ENCODE peak calls at places on chromosome 19, in six cellular contexts. One of them, this sample, is unnamed.

GRCh38 chr19:41753936-41754529 is 1.3 kb upstream of the CEACAM6 start:
- DNase-seq in PC-9: no peak
- DNase-seq in WTC11: peak
- DNase-seq in AG04450: no peak
- DNase-seq in nephron progenitor cell: peak
- DNase-seq in CD4-positive, alpha-beta T cell: peak
- DNase-seq in this sample: peak

GRCh38 chr19:45852145-45852750 is 10.7 kb downstream of the SYMPK start:
- DNase-seq in PC-9: peak
- DNase-seq in WTC11: no peak
- DNase-seq in AG04450: no peak
- DNase-seq in nephron progenitor cell: no peak
- DNase-seq in CD4-positive, alpha-beta T cell: no peak
- DNase-seq in this sample: no peak

GRCh38 chr19:40285353-40286234 is 449 bp upstream of the AKT2 start:
- DNase-seq in PC-9: peak
- DNase-seq in WTC11: peak
- DNase-seq in AG04450: peak
- DNase-seq in nephron progenitor cell: peak
- DNase-seq in CD4-positive, alpha-beta T cell: peak
- DNase-seq in this sample: peak

GRCh38 chr19:52453324-52454094 is at the start of gene ZNF578:
- DNase-seq in PC-9: no peak
- DNase-seq in WTC11: peak
- DNase-seq in AG04450: peak
- DNase-seq in nephron progenitor cell: peak
- DNase-seq in CD4-positive, alpha-beta T cell: peak
- DNase-seq in this sample: no peak

GRCh38 chr19:21022996-21023395 is 2.5 kb downstream of the ZNF430 start:
- DNase-seq in PC-9: peak
- DNase-seq in WTC11: no peak
- DNase-seq in AG04450: no peak
- DNase-seq in nephron progenitor cell: no peak
- DNase-seq in CD4-positive, alpha-beta T cell: no peak
- DNase-seq in this sample: no peak

GRCh38 chr19:18846862-18847515 is 15.2 kb downstream of the UPF1 start:
- DNase-seq in PC-9: no peak
- DNase-seq in WTC11: peak
- DNase-seq in AG04450: peak
- DNase-seq in nephron progenitor cell: peak
- DNase-seq in CD4-positive, alpha-beta T cell: peak
- DNase-seq in this sample: peak

GRCh38 chr19:47445937-47446402 is 25.7 kb downstream of the SLC8A2 start:
- DNase-seq in PC-9: no peak
- DNase-seq in WTC11: peak
- DNase-seq in AG04450: no peak
- DNase-seq in nephron progenitor cell: peak
- DNase-seq in CD4-positive, alpha-beta T cell: peak
- DNase-seq in this sample: peak

GRCh38 chr19:41871573-41872383 is 5.3 kb upstream of the CD79A start:
- DNase-seq in PC-9: peak
- DNase-seq in WTC11: no peak
- DNase-seq in AG04450: no peak
- DNase-seq in nephron progenitor cell: no peak
- DNase-seq in CD4-positive, alpha-beta T cell: peak
- DNase-seq in this sample: no peak

GRCh38 chr19:510606-511100 is 3.4 kb downstream of the TPGS1 start:
- DNase-seq in PC-9: peak
- DNase-seq in WTC11: peak
- DNase-seq in AG04450: peak
- DNase-seq in nephron progenitor cell: peak
- DNase-seq in CD4-positive, alpha-beta T cell: peak
- DNase-seq in this sample: peak

GRCh38 chr19:47315125-47315821 is 5.6 kb downstream of the C5AR1 start:
- DNase-seq in PC-9: peak
- DNase-seq in WTC11: no peak
- DNase-seq in AG04450: peak
- DNase-seq in nephron progenitor cell: no peak
- DNase-seq in CD4-positive, alpha-beta T cell: no peak
- DNase-seq in this sample: peak

DNA sequence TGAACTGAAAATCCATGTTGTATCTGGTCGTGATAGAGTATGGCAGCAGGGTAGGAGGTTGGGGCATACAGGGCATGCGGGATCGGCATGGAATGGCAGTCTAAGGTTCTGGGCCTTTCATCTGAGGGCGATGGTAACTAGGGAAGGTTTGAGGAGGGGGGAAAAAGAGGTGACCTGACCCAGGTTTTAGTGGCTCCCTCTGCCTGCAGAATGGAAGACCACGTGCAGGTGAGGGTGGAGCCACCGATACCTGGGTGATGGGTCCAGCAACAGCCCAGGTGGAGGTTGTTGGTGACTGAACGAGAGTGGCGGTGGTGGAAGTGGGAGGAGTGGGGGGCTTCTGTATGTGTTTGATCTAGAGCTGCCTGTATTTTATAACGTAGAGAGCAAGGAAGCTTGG is 3.8 kb downstream of the ZNF749 start:
- DNase-seq in PC-9: no peak
- DNase-seq in WTC11: peak
- DNase-seq in AG04450: no peak
- DNase-seq in nephron progenitor cell: no peak
- DNase-seq in CD4-positive, alpha-beta T cell: no peak
- DNase-seq in this sample: no peak
- TF ChIP-seq CTCF in PC-9: no peak
- TF ChIP-seq CTCF in WTC11: no peak
- TF ChIP-seq CTCF in AG04450: no peak
- TF ChIP-seq CTCF in nephron progenitor cell: no peak
- TF ChIP-seq CTCF in CD4-positive, alpha-beta T cell: no peak
- TF ChIP-seq CTCF in this sample: no peak

GRCh38 chr19:1825909-1826556 is 14.0 kb upstream of the ATP8B3 start:
- DNase-seq in PC-9: no peak
- DNase-seq in WTC11: peak
- DNase-seq in AG04450: peak
- DNase-seq in nephron progenitor cell: peak
- DNase-seq in CD4-positive, alpha-beta T cell: peak
- DNase-seq in this sample: peak
- TF ChIP-seq CTCF in PC-9: peak
- TF ChIP-seq CTCF in WTC11: peak
- TF ChIP-seq CTCF in AG04450: peak
- TF ChIP-seq CTCF in nephron progenitor cell: peak
- TF ChIP-seq CTCF in CD4-positive, alpha-beta T cell: peak
- TF ChIP-seq CTCF in this sample: peak

GRCh38 chr19:58394821-58395219 is 636 bp upstream of the RNF225 start:
- DNase-seq in PC-9: peak
- DNase-seq in WTC11: no peak
- DNase-seq in AG04450: no peak
- DNase-seq in nephron progenitor cell: no peak
- DNase-seq in CD4-positive, alpha-beta T cell: no peak
- DNase-seq in this sample: no peak
- TF ChIP-seq CTCF in PC-9: no peak
- TF ChIP-seq CTCF in WTC11: no peak
- TF ChIP-seq CTCF in AG04450: no peak
- TF ChIP-seq CTCF in nephron progenitor cell: no peak
- TF ChIP-seq CTCF in CD4-positive, alpha-beta T cell: no peak
- TF ChIP-seq CTCF in this sample: no peak

DNA sequence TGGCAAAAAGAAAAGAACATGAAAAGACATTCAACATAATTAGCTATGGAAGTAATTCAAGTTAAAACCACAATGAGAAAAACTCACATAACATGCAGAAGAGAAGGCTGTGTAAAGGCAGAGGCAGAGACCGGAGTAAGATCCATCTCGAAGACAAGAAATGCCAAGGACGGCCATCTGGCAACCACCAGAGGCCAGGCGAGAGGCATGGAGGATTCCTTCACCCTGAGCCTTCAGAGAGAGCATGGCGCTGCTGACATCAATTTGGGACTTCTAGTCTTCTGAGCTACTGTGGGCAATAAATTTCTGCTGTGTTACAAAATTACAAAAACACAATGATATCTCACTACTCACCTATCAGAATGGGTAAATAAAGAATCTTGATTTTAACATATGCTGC is 381.0 kb downstream of the TSHZ3 start:
- DNase-seq in PC-9: no peak
- DNase-seq in WTC11: peak
- DNase-seq in AG04450: no peak
- DNase-seq in nephron progenitor cell: no peak
- DNase-seq in CD4-positive, alpha-beta T cell: no peak
- DNase-seq in this sample: no peak
- TF ChIP-seq CTCF in PC-9: no peak
- TF ChIP-seq CTCF in WTC11: no peak
- TF ChIP-seq CTCF in AG04450: peak
- TF ChIP-seq CTCF in nephron progenitor cell: no peak
- TF ChIP-seq CTCF in CD4-positive, alpha-beta T cell: no peak
- TF ChIP-seq CTCF in this sample: no peak

GRCh38 chr19:11067356-11068113 is 21.7 kb upstream of the LDLR start:
- DNase-seq in PC-9: no peak
- DNase-seq in WTC11: no peak
- DNase-seq in AG04450: no peak
- DNase-seq in nephron progenitor cell: no peak
- DNase-seq in CD4-positive, alpha-beta T cell: no peak
- DNase-seq in this sample: no peak
- TF ChIP-seq CTCF in PC-9: no peak
- TF ChIP-seq CTCF in WTC11: no peak
- TF ChIP-seq CTCF in AG04450: no peak
- TF ChIP-seq CTCF in nephron progenitor cell: no peak
- TF ChIP-seq CTCF in CD4-positive, alpha-beta T cell: no peak
- TF ChIP-seq CTCF in this sample: no peak

GRCh38 chr19:9413240-9413954 is 22.0 kb downstream of the ZNF266 start:
- DNase-seq in PC-9: no peak
- DNase-seq in WTC11: no peak
- DNase-seq in AG04450: no peak
- DNase-seq in nephron progenitor cell: no peak
- DNase-seq in CD4-positive, alpha-beta T cell: no peak
- DNase-seq in this sample: no peak

GRCh38 chr19:9406798-9407352 is 28.5 kb downstream of the ZNF266 start:
- DNase-seq in PC-9: peak
- DNase-seq in WTC11: peak
- DNase-seq in AG04450: peak
- DNase-seq in nephron progenitor cell: no peak
- DNase-seq in CD4-positive, alpha-beta T cell: peak
- DNase-seq in this sample: no peak

DNA sequence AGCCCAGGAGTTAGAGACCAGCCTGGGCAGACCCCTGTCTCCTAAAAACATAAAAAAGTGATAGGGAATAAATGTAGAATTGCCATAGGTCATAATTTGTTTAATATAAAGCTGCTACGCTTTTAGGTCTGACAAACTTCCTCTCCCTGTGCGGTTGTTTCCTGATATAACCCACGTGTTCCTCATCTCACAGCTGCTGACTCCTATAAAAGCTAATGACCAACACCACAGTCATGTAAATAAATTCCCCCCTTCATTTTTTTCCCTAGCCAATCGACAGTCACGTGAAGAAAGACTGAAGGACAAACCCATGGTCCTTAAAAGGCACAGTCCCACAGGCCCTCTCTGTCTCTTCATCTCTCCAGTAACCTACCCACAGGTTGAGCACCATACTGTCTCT is 27.5 kb downstream of the ZNF266 start:
- DNase-seq in PC-9: no peak
- DNase-seq in WTC11: no peak
- DNase-seq in AG04450: no peak
- DNase-seq in nephron progenitor cell: no peak
- DNase-seq in CD4-positive, alpha-beta T cell: no peak
- DNase-seq in this sample: no peak
- TF ChIP-seq CTCF in PC-9: no peak
- TF ChIP-seq CTCF in WTC11: no peak
- TF ChIP-seq CTCF in AG04450: no peak
- TF ChIP-seq CTCF in nephron progenitor cell: no peak
- TF ChIP-seq CTCF in CD4-positive, alpha-beta T cell: no peak
- TF ChIP-seq CTCF in this sample: no peak

GRCh38 chr19:33771308-33772101 is 25.2 kb upstream of the KCTD15 start:
- DNase-seq in PC-9: peak
- DNase-seq in WTC11: peak
- DNase-seq in AG04450: peak
- DNase-seq in nephron progenitor cell: peak
- DNase-seq in CD4-positive, alpha-beta T cell: peak
- DNase-seq in this sample: peak
- TF ChIP-seq CTCF in PC-9: peak
- TF ChIP-seq CTCF in WTC11: peak
- TF ChIP-seq CTCF in AG04450: peak
- TF ChIP-seq CTCF in nephron progenitor cell: peak
- TF ChIP-seq CTCF in CD4-positive, alpha-beta T cell: peak
- TF ChIP-seq CTCF in this sample: peak

GRCh38 chr19:14091086-14091884 is 734 bp upstream of the SAMD1 start:
- DNase-seq in PC-9: peak
- DNase-seq in WTC11: peak
- DNase-seq in AG04450: no peak
- DNase-seq in nephron progenitor cell: peak
- DNase-seq in CD4-positive, alpha-beta T cell: peak
- DNase-seq in this sample: peak
- TF ChIP-seq CTCF in PC-9: peak
- TF ChIP-seq CTCF in WTC11: no peak
- TF ChIP-seq CTCF in AG04450: peak
- TF ChIP-seq CTCF in nephron progenitor cell: no peak
- TF ChIP-seq CTCF in CD4-positive, alpha-beta T cell: peak
- TF ChIP-seq CTCF in this sample: no peak

DNA sequence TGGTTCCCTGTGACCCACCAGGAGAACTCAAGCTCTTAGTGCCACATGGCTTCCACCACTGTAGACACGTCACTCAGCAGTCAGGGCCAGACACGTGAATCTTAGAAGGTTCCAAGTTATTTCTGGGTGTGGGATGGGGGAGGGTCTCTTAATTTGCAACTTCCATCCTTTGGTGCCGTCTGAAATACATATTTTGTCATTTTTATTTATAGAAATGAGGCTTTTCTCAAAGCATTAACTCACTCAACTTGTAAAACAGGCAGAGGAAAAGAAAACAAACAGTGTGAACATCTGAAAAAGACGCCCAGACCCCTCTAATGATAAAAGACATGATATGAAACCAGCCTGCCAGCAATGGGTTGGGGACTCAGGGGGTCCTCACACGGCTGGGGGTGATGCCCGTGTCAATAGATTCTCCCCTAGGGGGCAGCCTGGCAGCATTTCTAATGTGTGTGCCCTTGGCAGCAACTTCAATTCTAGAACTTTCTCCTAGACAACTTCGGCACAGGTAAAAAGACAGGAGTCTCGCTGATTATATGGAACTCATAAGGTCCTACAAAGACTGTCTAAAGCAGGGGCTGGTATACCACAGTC is 15.4 kb downstream of the PIP5K1C start:
- DNase-seq in PC-9: no peak
- DNase-seq in WTC11: no peak
- DNase-seq in AG04450: no peak
- DNase-seq in nephron progenitor cell: no peak
- DNase-seq in CD4-positive, alpha-beta T cell: no peak
- DNase-seq in this sample: no peak
- TF ChIP-seq CTCF in PC-9: no peak
- TF ChIP-seq CTCF in WTC11: no peak
- TF ChIP-seq CTCF in AG04450: no peak
- TF ChIP-seq CTCF in nephron progenitor cell: no peak
- TF ChIP-seq CTCF in CD4-positive, alpha-beta T cell: no peak
- TF ChIP-seq CTCF in this sample: no peak